ENCODE peak calls at places on chromosomes 5 and 9, in ten cellular contexts. G, D, I, T, W, N, H, C, F and B are unnamed samples. For H3K4me1, the result is how much of the 10 kb centered on the place peaks cover.

GRCh38 chr9:113654605-113655193 is 191.2 kb downstream of the RGS3 start:
- DNase-seq in F (peak), I (no peak), W (no peak), G (no peak), C (peak), N (no peak), T (no peak), D (no peak), H (no peak), B (no peak)

GRCh38 chr9:81146684-81147337 is 542.5 kb downstream of the TLE1 start:
- DNase-seq in C (no peak), T (no peak), N (no peak), D (no peak), I (no peak), G (no peak), F (no peak), W (no peak), H (no peak), B (no peak)

GRCh38 chr5:118548761-118549160 is 439.6 kb downstream of the DTWD2 start:
- DNase-seq in H (no peak), C (no peak), I (no peak), D (no peak), W (no peak), N (no peak), F (no peak), G (no peak), T (no peak), B (no peak)

GRCh38 chr5:141657937-141658545 is 6.8 kb upstream of the FCHSD1 start:
- DNase-seq in G (no peak), D (no peak), N (no peak), I (no peak), W (no peak), F (no peak), T (no peak), H (no peak), C (peak), B (no peak)

GRCh38 chr5:135329913-135330797 is 68.9 kb downstream of the MACROH2A1 start:
- DNase-seq in D (no peak), H (no peak), F (no peak), G (no peak), T (no peak), I (no peak), W (no peak), N (no peak), C (no peak), B (no peak)

GRCh38 chr5:124056326-124057160 is 544.6 kb downstream of the CSNK1G3 start:
- DNase-seq in C (no peak), W (no peak), T (no peak), I (no peak), G (peak), N (no peak), D (peak), H (peak), F (no peak), B (no peak)

GRCh38 chr5:166074839-166075481 is 2216.5 kb upstream of the WWC1 start:
- DNase-seq in F (no peak), C (no peak), D (no peak), N (no peak), W (no peak), H (no peak), T (no peak), I (no peak), G (no peak), B (no peak)

GRCh38 chr5:82719368-82719767 is 357.8 kb downstream of the TMEM167A start:
- DNase-seq in W (no peak), I (no peak), N (no peak), G (no peak), H (no peak), C (no peak), D (no peak), F (no peak), T (no peak), B (no peak)

GRCh38 chr5:107542428-107542827 is 128.3 kb downstream of the EFNA5 start:
- DNase-seq in W (peak), N (no peak), I (no peak), F (peak), D (peak), H (peak), G (peak), T (no peak), C (peak), B (no peak)

GRCh38 chr5:146880985-146881384 is 2.4 kb upstream of the PPP2R2B start:
- DNase-seq in I (no peak), N (no peak), C (no peak), H (no peak), W (no peak), T (no peak), G (no peak), F (no peak), D (no peak), B (no peak)

GRCh38 chr5:14109041-14109747 is 33.9 kb upstream of the TRIO start:
- DNase-seq in D (no peak), W (peak), G (no peak), I (no peak), F (peak), T (no peak), C (no peak), H (no peak), N (no peak), B (no peak)

GRCh38 chr5:71734141-71734540 is 15.1 kb downstream of the CARTPT start:
- DNase-seq in H (no peak), G (no peak), N (no peak), W (no peak), I (no peak), F (no peak), T (no peak), C (peak), D (no peak), B (no peak)

GRCh38 chr9:3035594-3036389 is 191.9 kb upstream of the PUM3 start:
- DNase-seq in C (no peak), F (no peak), G (no peak), W (no peak), N (no peak), T (no peak), I (no peak), D (no peak), H (no peak), B (no peak)

GRCh38 chr5:179319123-179319522 is 26.1 kb downstream of the ADAMTS2 start:
- DNase-seq in N (peak), H (no peak), W (no peak), F (peak), T (no peak), C (no peak), G (no peak), D (no peak), I (no peak), B (no peak)

GRCh38 chr9:6646028-6646636 is 603 bp upstream of the GLDC start:
- DNase-seq in G (no peak), T (peak), W (no peak), I (no peak), F (no peak), N (no peak), D (no peak), H (no peak), C (no peak), B (no peak)

GRCh38 chr5:83530186-83530585 is 58.6 kb downstream of the VCAN start:
- DNase-seq in D (no peak), W (no peak), F (no peak), G (no peak), I (no peak), N (no peak), C (no peak), T (no peak), H (no peak), B (no peak)

GRCh38 chr5:87754009-87754757 is 341.5 kb upstream of the CCNH start:
- DNase-seq in H (no peak), C (no peak), W (no peak), N (no peak), I (no peak), D (no peak), F (no peak), G (no peak), T (no peak), B (no peak)

GRCh38 chr9:99039388-99040182 is 65.3 kb upstream of the TGFBR1 start:
- DNase-seq in N (no peak), F (no peak), G (peak), I (no peak), W (no peak), H (no peak), T (no peak), C (no peak), D (no peak), B (no peak)

GRCh38 chr9:106869458-106869857 is 6.5 kb downstream of the ZNF462 start:
- DNase-seq in N (no peak), C (peak), W (no peak), G (no peak), F (no peak), H (no peak), I (no peak), D (no peak), T (no peak), B (no peak)

GRCh38 chr9:104743377-104743985 is 4.0 kb upstream of the NIPSNAP3A start:
- DNase-seq in N (no peak), D (no peak), H (no peak), F (no peak), W (no peak), I (no peak), G (peak), C (peak), T (peak), B (peak)

GRCh38 chr9:123438321-123438720 is 82.3 kb downstream of the CRB2 start:
- DNase-seq in N (peak), I (no peak), D (no peak), H (no peak), G (no peak), C (peak), F (peak), W (no peak), T (no peak), B (no peak)

GRCh38 chr9:137371521-137371941 is 51.4 kb downstream of the EXD3 start:
- DNase-seq in H (no peak), F (peak), G (no peak), N (peak), T (no peak), W (no peak), D (no peak), C (no peak), I (no peak), B (no peak)

GRCh38 chr5:171166766-171167165 is 142.3 kb upstream of the TLX3 start:
- DNase-seq in T (no peak), H (no peak), N (no peak), D (no peak), G (no peak), W (no peak), I (no peak), C (no peak), F (no peak), B (no peak)

GRCh38 chr5:89117131-89117644 is 234.2 kb upstream of the MEF2C start:
- DNase-seq in F (no peak), G (no peak), H (no peak), I (no peak), W (no peak), T (no peak), D (no peak), N (no peak), C (no peak), B (no peak)

GRCh38 chr9:121744002-121744686 is 92.7 kb downstream of the DAB2IP start:
- DNase-seq in N (peak), F (peak), W (peak), D (peak), I (no peak), T (peak), H (no peak), C (peak), G (peak), B (no peak)

GRCh38 chr5:82111191-82111590 is 139.4 kb downstream of the ATG10 start:
- DNase-seq in I (no peak), F (no peak), C (no peak), D (no peak), W (no peak), H (no peak), N (no peak), T (no peak), G (no peak), B (no peak)

GRCh38 chr9:133991211-133991921 is 758 bp downstream of the VAV2 start:
- DNase-seq in I (no peak), N (peak), G (no peak), C (peak), D (no peak), W (no peak), H (peak), F (peak), T (no peak), B (no peak)

GRCh38 chr9:124450241-124450924 is at the start of gene ADGRD2:
- DNase-seq in G (no peak), W (no peak), F (peak), N (peak), I (no peak), T (no peak), D (no peak), H (no peak), C (peak), B (no peak)

GRCh38 chr5:112165897-112166737 is 253.0 kb downstream of the EPB41L4A start:
- DNase-seq in T (no peak), D (no peak), N (no peak), H (no peak), F (no peak), W (no peak), I (no peak), G (no peak), C (no peak), B (no peak)

GRCh38 chr9:73135394-73135793 is 16.3 kb upstream of the ANXA1 start:
- DNase-seq in T (no peak), I (no peak), D (no peak), C (no peak), H (no peak), W (no peak), G (no peak), N (no peak), F (no peak), B (no peak)

GRCh38 chr5:38692780-38693507 is 136.5 kb upstream of the LIFR start:
- DNase-seq in H (no peak), I (no peak), T (no peak), G (no peak), N (no peak), C (no peak), F (no peak), W (no peak), D (no peak), B (no peak)

GRCh38 chr5:178204205-178205009 is at the start of gene HNRNPAB:
- DNase-seq in D (peak), W (peak), F (peak), C (peak), T (peak), H (peak), I (peak), G (peak), N (peak), B (peak)

GRCh38 chr5:66169534-66169933 is 25.4 kb downstream of the SREK1 start:
- DNase-seq in H (no peak), D (no peak), T (peak), C (no peak), I (no peak), F (no peak), W (no peak), N (no peak), G (peak), B (peak)

GRCh38 chr9:407255-407654 is 192.6 kb downstream of the DOCK8 start:
- DNase-seq in W (no peak), H (no peak), I (no peak), G (no peak), D (no peak), C (no peak), N (no peak), F (no peak), T (no peak), B (no peak)

GRCh38 chr5:58261605-58262004 is 198.3 kb downstream of the PLK2 start:
- DNase-seq in I (no peak), G (no peak), F (no peak), T (no peak), H (no peak), C (no peak), W (no peak), D (no peak), N (no peak), B (no peak)

GRCh38 chr9:70987986-70988385 is 133.4 kb downstream of the TRPM3 start:
- DNase-seq in T (no peak), I (no peak), D (no peak), C (no peak), N (no peak), H (no peak), W (no peak), G (no peak), F (no peak), B (no peak)

DNA sequence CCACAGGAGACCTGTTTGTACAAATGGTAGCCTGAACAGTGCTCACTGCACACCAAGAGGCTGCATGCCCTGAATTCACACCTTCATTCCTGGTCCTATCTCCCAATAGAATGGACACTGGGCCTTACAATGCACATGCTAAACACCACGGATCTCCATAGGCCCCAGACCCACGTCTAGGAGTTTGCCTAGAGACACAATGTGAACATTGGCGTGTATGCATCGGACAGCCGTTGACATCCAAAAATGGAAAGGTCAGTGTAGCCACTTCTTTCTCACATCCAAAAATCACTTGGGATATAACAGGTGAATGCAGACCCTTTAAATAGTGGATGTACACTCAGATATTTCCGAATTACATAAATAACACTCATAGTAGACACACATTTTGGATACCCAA is 927 bp downstream of the PAX5 start:
- DNase-seq in H (no peak), I (no peak), F (no peak), G (no peak), W (no peak), D (no peak), N (no peak), T (no peak), C (no peak), B (no peak)
- H3K4me1 ChIP-seq in H (half or more), I (under half), F (under half), G (half or more), W (under half), D (under half), N (half or more), T (half or more), C (under half), B (half or more)

DNA sequence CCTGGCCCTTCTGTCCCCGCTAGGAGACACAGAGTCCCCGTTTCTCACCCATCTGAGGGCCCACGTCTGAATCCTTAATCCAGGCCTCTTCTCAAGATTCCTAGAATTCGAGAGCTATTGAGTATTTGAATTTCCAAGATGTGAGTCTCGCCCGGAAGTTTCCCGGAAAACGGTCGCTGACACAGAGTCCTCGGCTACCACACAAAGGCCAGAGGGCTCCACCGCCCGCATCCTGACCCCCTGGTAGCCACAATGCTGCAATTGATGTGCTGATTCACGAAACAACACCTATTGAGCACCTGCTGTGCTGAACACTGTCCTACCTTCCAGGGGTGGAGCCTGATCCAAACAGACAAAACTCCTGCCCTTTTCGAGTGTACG is 668 bp upstream of the FBP1 start:
- DNase-seq in G (no peak), T (no peak), C (no peak), D (no peak), H (no peak), W (no peak), F (peak), N (no peak), I (no peak), B (no peak)
- H3K4me3 ChIP-seq in G (no peak), T (peak), C (peak), D (peak), H (peak), W (peak), F (no peak), N (peak), I (peak), B (no peak)

DNA sequence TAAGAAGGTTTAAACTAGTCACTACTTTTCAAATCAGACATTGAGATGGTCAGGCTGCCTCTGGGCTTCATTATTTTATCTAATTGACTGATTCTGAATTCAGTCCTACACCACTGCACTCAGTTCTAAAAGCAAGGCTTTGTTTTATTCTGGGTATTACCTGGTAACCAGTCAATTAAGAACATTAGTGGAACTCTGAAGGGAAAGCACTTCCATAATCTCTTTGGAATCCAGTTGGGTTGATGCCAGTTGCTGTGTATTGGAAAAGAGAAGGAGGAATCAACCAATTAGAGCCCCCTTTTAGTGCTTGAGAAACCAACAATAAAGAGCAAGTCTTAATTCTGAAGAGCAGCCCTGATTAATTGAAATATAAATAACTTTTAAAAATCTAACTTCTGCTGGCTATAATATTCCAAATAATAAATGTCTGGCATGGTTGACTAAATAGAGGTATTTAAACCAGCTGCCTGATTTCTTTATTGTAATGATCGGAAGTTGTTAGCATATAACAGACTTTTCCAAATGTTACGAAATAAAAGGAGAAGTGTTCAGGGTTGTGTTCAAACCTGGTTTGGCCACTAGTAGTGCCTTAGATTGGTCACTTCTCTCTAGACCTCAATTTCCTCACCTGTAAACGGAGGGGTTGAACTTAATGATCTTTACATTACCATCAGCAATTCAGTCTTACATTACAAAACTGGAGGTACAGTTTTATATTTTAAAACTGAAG is 32.0 kb downstream of the CPEB4 start:
- DNase-seq in N (no peak), G (no peak), D (no peak), C (peak), I (no peak), F (no peak), W (no peak), H (no peak), T (no peak), B (no peak)
- H3K4me1 ChIP-seq in N (half or more), G (half or more), D (under half), C (under half), I (under half), F (under half), W (under half), H (half or more), T (under half), B (under half)

GRCh38 chr5:56813302-56813701 is 2.0 kb upstream of the MAP3K1 start:
- DNase-seq in N (no peak), G (no peak), T (no peak), D (no peak), H (no peak), I (no peak), C (no peak), F (no peak), W (no peak), B (no peak)

GRCh38 chr5:56816546-56817081 is 1.3 kb downstream of the MAP3K1 start:
- DNase-seq in W (peak), C (peak), T (peak), H (peak), N (peak), D (peak), I (no peak), F (peak), G (peak), B (peak)

GRCh38 chr5:56814963-56815656 is at the start of gene MAP3K1:
- DNase-seq in H (peak), D (peak), N (peak), F (peak), W (peak), C (peak), I (peak), T (peak), G (peak), B (peak)

GRCh38 chr5:56815657-56816545 is 552 bp downstream of the MAP3K1 start:
- DNase-seq in C (peak), T (peak), N (peak), I (no peak), W (peak), H (peak), G (peak), D (peak), F (peak), B (peak)

GRCh38 chr5:56814361-56814962 is 887 bp upstream of the MAP3K1 start:
- DNase-seq in F (peak), C (peak), T (no peak), G (peak), D (peak), N (peak), I (no peak), W (peak), H (peak), B (peak)
- H3K4me3 ChIP-seq in F (peak), C (peak), T (peak), G (peak), D (peak), N (peak), I (peak), W (peak), H (peak), B (peak)

GRCh38 chr5:172420215-172420934 is 34.0 kb downstream of the SH3PXD2B start:
- DNase-seq in G (peak), T (no peak), F (peak), H (peak), C (no peak), N (no peak), W (peak), D (no peak), I (no peak), B (no peak)

GRCh38 chr5:172418847-172419810 is 35.2 kb downstream of the SH3PXD2B start:
- DNase-seq in G (no peak), T (no peak), N (no peak), D (no peak), I (no peak), W (no peak), C (no peak), H (no peak), F (no peak), B (no peak)

GRCh38 chr5:172417130-172417802 is 37.1 kb downstream of the SH3PXD2B start:
- DNase-seq in D (no peak), F (peak), G (no peak), C (no peak), H (no peak), I (no peak), T (no peak), W (no peak), N (no peak), B (no peak)

GRCh38 chr5:172415615-172416275 is 38.6 kb downstream of the SH3PXD2B start:
- DNase-seq in N (no peak), T (no peak), F (peak), G (no peak), H (no peak), C (no peak), D (no peak), W (no peak), I (no peak), B (no peak)

GRCh38 chr5:172417983-172418630 is 36.2 kb downstream of the SH3PXD2B start:
- DNase-seq in F (peak), T (no peak), D (peak), N (peak), I (peak), H (peak), G (no peak), W (peak), C (peak), B (no peak)
- H3K4me1 ChIP-seq in F (under half), T (under half), D (under half), N (half or more), I (half or more), H (half or more), G (under half), W (under half), C (under half), B (under half)

GRCh38 chr5:172749076-172749475 is 21.9 kb downstream of the DUSP1 start:
- DNase-seq in H (no peak), G (no peak), T (no peak), W (no peak), F (no peak), D (no peak), N (peak), I (no peak), C (no peak), B (no peak)
- H3K4me3 ChIP-seq in H (no peak), G (no peak), T (no peak), W (no peak), F (no peak), D (no peak), N (no peak), I (no peak), C (no peak), B (no peak)